ENCODE peak calls at places on chromosome 4, in eight cellular contexts. U is T-helper 1 cell, M is NCI-H1436, W is IMR-90, X is NCI-H2081, K is AG20443, I is M059J, P is fibroblast of the conjunctiva. Z is an unnamed sample.

GRCh38 chr4:25172964-25173917 is 13.0 kb upstream of the SEPSECS start:
- DNase-seq in I (peak), K (peak), X (peak), P (peak), U (no peak), W (peak), M (no peak), Z (peak)

GRCh38 chr4:158906073-158906472 is 137.2 kb downstream of the FNIP2 start:
- DNase-seq in X (no peak), W (no peak), U (no peak), K (no peak), P (no peak), I (no peak), M (no peak), Z (peak)

GRCh38 chr4:73690051-73690744 is 50.2 kb upstream of the CXCL8 start:
- DNase-seq in X (no peak), W (peak), K (peak), U (no peak), P (no peak), I (peak), M (no peak), Z (no peak)

GRCh38 chr4:7974425-7974824 is 34.8 kb upstream of the AFAP1 start:
- DNase-seq in K (no peak), X (no peak), W (no peak), I (no peak), P (no peak), U (no peak), M (no peak), Z (no peak)

GRCh38 chr4:114615435-114615834 is 16.8 kb downstream of the UGT8 start:
- DNase-seq in X (peak), U (no peak), M (no peak), K (no peak), I (no peak), P (no peak), W (no peak), Z (no peak)

GRCh38 chr4:119165767-119166166 is 30.1 kb downstream of the MYOZ2 start:
- DNase-seq in P (no peak), K (no peak), I (no peak), W (no peak), U (no peak), M (no peak), X (peak), Z (no peak)

GRCh38 chr4:72525938-72526337 is 43.1 kb downstream of the ADAMTS3 start:
- DNase-seq in I (peak), P (peak), X (no peak), W (peak), K (no peak), U (no peak), M (no peak), Z (peak)

GRCh38 chr4:149549911-149550310 is 265.7 kb downstream of the IQCM start:
- DNase-seq in I (peak), U (no peak), M (peak), W (no peak), P (no peak), X (no peak), K (peak), Z (peak)

GRCh38 chr4:65737672-65738071 is 67.4 kb upstream of the EPHA5 start:
- DNase-seq in K (no peak), I (no peak), P (no peak), M (no peak), X (no peak), U (no peak), W (no peak), Z (no peak)

GRCh38 chr4:77994194-77994721 is 62.9 kb upstream of the FRAS1 start:
- DNase-seq in I (peak), K (peak), U (no peak), X (no peak), M (no peak), W (peak), P (peak), Z (peak)

GRCh38 chr4:10722957-10723356 is 38.4 kb upstream of the CLNK start:
- DNase-seq in X (no peak), U (no peak), I (no peak), P (no peak), M (no peak), K (no peak), W (no peak), Z (no peak)

GRCh38 chr4:128571747-128572146 is 237.8 kb upstream of the JADE1 start:
- DNase-seq in X (no peak), M (no peak), P (peak), K (peak), W (peak), U (no peak), I (peak), Z (peak)

GRCh38 chr4:127540497-127541026 is 92.2 kb upstream of the INTU start:
- DNase-seq in P (no peak), K (no peak), M (no peak), I (no peak), W (no peak), U (no peak), X (no peak), Z (no peak)

GRCh38 chr4:40327340-40327739 is 7.8 kb upstream of the CHRNA9 start:
- DNase-seq in M (no peak), X (no peak), K (no peak), I (no peak), U (no peak), P (no peak), W (no peak), Z (no peak)

GRCh38 chr4:159145318-159146006 is 42.6 kb downstream of the RAPGEF2 start:
- DNase-seq in K (no peak), M (no peak), X (no peak), P (no peak), U (no peak), I (no peak), W (no peak), Z (no peak)

GRCh38 chr4:176300565-176300964 is 19.2 kb upstream of the SPCS3 start:
- DNase-seq in U (no peak), W (no peak), I (no peak), K (no peak), X (no peak), M (no peak), P (no peak), Z (no peak)

GRCh38 chr4:48974979-48975640 is 11.0 kb upstream of the CWH43 start:
- DNase-seq in K (no peak), X (no peak), P (no peak), M (no peak), U (no peak), I (no peak), W (no peak), Z (no peak)

GRCh38 chr4:164874791-164875190 is 2.2 kb upstream of the APELA start:
- DNase-seq in K (no peak), M (no peak), I (no peak), X (no peak), P (no peak), W (no peak), U (no peak), Z (no peak)

Z was measured in H4.